ENCODE peak calls at places on chromosomes 16 and 17, in seven cellular contexts. H is lower lobe of right lung; I is naive thymus-derived CD8-positive, alpha-beta T cell; Y is aorta; D is left cardiac atrium; B is GM23338; S is T-helper 17 cell. V is an unnamed sample.

GRCh38 chr17:38403491-38403890 is 24.8 kb upstream of the ARHGAP23 start:
- ATAC-seq in H (no peak), I (no peak), Y (no peak), D (peak; percentile 26), B (peak; percentile 74), S (no peak), V (peak; percentile 12)

GRCh38 chr16:16861546-16861945 is 482.6 kb downstream of the NPIPA7 start:
- ATAC-seq in H (no peak), I (peak; percentile 30), Y (no peak), D (no peak), B (peak; percentile 73), S (peak; percentile 39), V (peak; percentile 19)

GRCh38 chr17:29740017-29740416 is 117.3 kb upstream of the CORO6 start:
- ATAC-seq in H (no peak), I (peak; percentile 50), Y (no peak), D (peak; percentile 33), B (no peak), S (no peak), V (no peak)

GRCh38 chr16:345686-346231 is 6.8 kb downstream of the AXIN1 start:
- ATAC-seq in H (no peak), I (no peak), Y (no peak), D (no peak), B (no peak), S (no peak), V (no peak)

GRCh38 chr16:69924777-69925191 is 26.4 kb upstream of the CLEC18A start:
- ATAC-seq in H (peak; percentile 34), I (no peak), Y (peak; percentile 84), D (peak; percentile 90), B (peak; percentile 19), S (no peak), V (no peak)

GRCh38 chr17:75763613-75764416 is 1.2 kb downstream of the GALK1 start:
- ATAC-seq in H (peak; percentile 0), I (no peak), Y (no peak), D (no peak), B (peak; percentile 7), S (no peak), V (peak; percentile 1)

GRCh38 chr16:67437513-67437912 is 6.6 kb downstream of the HSD11B2 start:
- ATAC-seq in H (no peak), I (no peak), Y (no peak), D (no peak), B (no peak), S (no peak), V (no peak)

GRCh38 chr17:72615627-72615991 is 476.9 kb downstream of the SLC39A11 start:
- ATAC-seq in H (no peak), I (no peak), Y (no peak), D (no peak), B (no peak), S (no peak), V (no peak)

GRCh38 chr16:86751081-86752030 is 173.0 kb downstream of the FOXL1 start:
- ATAC-seq in H (no peak), I (no peak), Y (peak; percentile 81), D (peak; percentile 45), B (no peak), S (no peak), V (no peak)

GRCh38 chr16:89370081-89370511 is 120.3 kb downstream of the ANKRD11 start:
- ATAC-seq in H (peak; percentile 21), I (no peak), Y (no peak), D (no peak), B (no peak), S (no peak), V (peak; percentile 9)

GRCh38 chr17:1998426-1998784 is 26.7 kb downstream of the RTN4RL1 start:
- ATAC-seq in H (peak; percentile 48), I (peak; percentile 35), Y (no peak), D (peak; percentile 10), B (peak; percentile 14), S (peak; percentile 45), V (no peak)

GRCh38 chr17:2187758-2188157 is 115.8 kb downstream of the SMG6 start:
- ATAC-seq in H (no peak), I (no peak), Y (no peak), D (no peak), B (no peak), S (no peak), V (no peak)

GRCh38 chr17:61635913-61636432 is 45.0 kb upstream of the NACA2 start:
- ATAC-seq in H (no peak), I (no peak), Y (no peak), D (no peak), B (peak; percentile 41), S (peak; percentile 54), V (no peak)

GRCh38 chr17:37158290-37158689 is 209.5 kb downstream of the AATF start:
- ATAC-seq in H (no peak), I (no peak), Y (no peak), D (no peak), B (no peak), S (no peak), V (peak; percentile 77)

GRCh38 chr17:73261952-73262675 is 434 bp upstream of the CPSF4L start:
- ATAC-seq in H (peak; percentile 33), I (no peak), Y (peak; percentile 66), D (peak; percentile 25), B (peak; percentile 85), S (no peak), V (peak; percentile 48)

GRCh38 chr17:50689251-50689650 is 18.5 kb downstream of the ANKRD40 start:
- ATAC-seq in H (no peak), I (no peak), Y (no peak), D (no peak), B (no peak), S (no peak), V (no peak)

GRCh38 chr16:84774810-84775209 is 45.0 kb upstream of the CRISPLD2 start:
- ATAC-seq in H (no peak), I (no peak), Y (peak; percentile 54), D (peak; percentile 39), B (no peak), S (no peak), V (peak; percentile 53)

GRCh38 chr16:22942812-22943211 is 128.8 kb downstream of the HS3ST2 start:
- ATAC-seq in H (no peak), I (no peak), Y (no peak), D (no peak), B (no peak), S (no peak), V (no peak)

V was measured in esophagus mucosa.